ENCODE peak calls at places on chromosomes 1 and 21, in four cellular contexts. H is 8988T, T is non-pigmented ciliary epithelial cell, E is iPS-NIHi11. I is an unnamed sample.

GRCh38 chr1:232306269-232306911 is 323.5 kb downstream of the SIPA1L2 start:
- DNase-seq in T (no peak), H (no peak), E (peak; percentile 58), I (no peak)

GRCh38 chr1:151892190-151892589 is 17.1 kb downstream of the THEM4 start:
- DNase-seq in E (no peak), T (no peak), H (no peak), I (no peak)

GRCh38 chr21:40243676-40244075 is 376.4 kb downstream of the PCP4 start:
- DNase-seq in H (no peak), T (no peak), E (no peak), I (no peak)

GRCh38 chr1:245748246-245748645 is 593.5 kb downstream of the KIF26B start:
- DNase-seq in T (no peak), E (peak; percentile 63), H (no peak), I (no peak)

GRCh38 chr1:67741121-67741520 is 56.1 kb downstream of the GADD45A start:
- DNase-seq in T (no peak), E (no peak), H (no peak), I (no peak)

GRCh38 chr1:243433737-243434370 is 178.0 kb downstream of the SDCCAG8 start:
- DNase-seq in T (no peak), H (no peak), E (no peak), I (no peak)

GRCh38 chr1:41322835-41323234 is 38.4 kb upstream of the FOXO6 start:
- DNase-seq in T (no peak), H (peak; percentile 62), E (peak; percentile 92), I (no peak)

GRCh38 chr1:165928075-165928731 is 100.8 kb downstream of the UCK2 start:
- DNase-seq in H (peak; percentile 45), T (no peak), E (peak; percentile 60), I (no peak)

GRCh38 chr1:151908228-151908691 is 1.1 kb downstream of the THEM4 start:
- DNase-seq in H (peak; percentile 35), T (no peak), E (no peak), I (no peak)

GRCh38 chr1:43858324-43858723 is 75.3 kb upstream of the ARTN start:
- DNase-seq in H (no peak), T (peak; percentile 98), E (peak; percentile 79), I (peak; percentile 97)

GRCh38 chr1:173702736-173703135 is 12.0 kb upstream of the KLHL20 start:
- DNase-seq in E (no peak), H (no peak), T (no peak), I (no peak)

GRCh38 chr1:117883620-117884019 is 45.8 kb downstream of the GDAP2 start:
- DNase-seq in T (no peak), H (no peak), E (no peak), I (no peak)

GRCh38 chr1:162220009-162220539 is 150.6 kb downstream of the NOS1AP start:
- DNase-seq in E (no peak), T (no peak), H (no peak), I (no peak)

GRCh38 chr1:232627645-232628334 is 2.1 kb downstream of the SIPA1L2 start:
- DNase-seq in T (no peak), H (no peak), E (peak; percentile 35), I (no peak)

GRCh38 chr1:78490861-78491310 is at the start of gene PTGFR:
- DNase-seq in E (peak; percentile 51), H (no peak), T (no peak), I (no peak)

I was measured in BJ.